ENCODE peak calls at places on chromosomes 4 and X, in four cellular contexts. D is astrocyte of the cerebellum, O is fibroblast of the aortic adventitia, S is ovary. Q is an unnamed sample.
A peak's percentile ranks its signal among the peaks of the same experiment; 100 is the strongest.

GRCh38 chr4:94244087-94244828 is 36.6 kb downstream of the SMARCAD1 start:
- DNase-seq in D (no peak), O (peak; percentile 17), S (no peak), Q (peak; percentile 11)

GRCh38 chrX:19852014-19853005 is 35.1 kb downstream of the SH3KBP1 start:
- DNase-seq in D (peak; percentile 49), O (peak; percentile 78), S (no peak), Q (peak; percentile 74)

GRCh38 chrX:115533485-115533884 is 27.5 kb upstream of the PLS3 start:
- DNase-seq in D (no peak), O (peak; percentile 75), S (no peak), Q (peak; percentile 74)

GRCh38 chr4:74364649-74365491 is at the start of gene EREG:
- DNase-seq in D (no peak), O (peak; percentile 49), S (no peak), Q (peak; percentile 75)

GRCh38 chrX:83934220-83934619 is 73.3 kb downstream of the CYLC1 start:
- DNase-seq in D (no peak), O (no peak), S (no peak), Q (no peak)

GRCh38 chrX:55056820-55057690 is 17.8 kb upstream of the PAGE2B start:
- DNase-seq in D (no peak), O (peak; percentile 56), S (no peak), Q (peak; percentile 75)

GRCh38 chr4:100849319-100849718 is 331.5 kb upstream of the EMCN start:
- DNase-seq in D (no peak), O (no peak), S (no peak), Q (no peak)

GRCh38 chrX:130560558-130560957 is 158.8 kb downstream of the RBMX2 start:
- DNase-seq in D (no peak), O (no peak), S (no peak), Q (no peak)

GRCh38 chr4:41887821-41888699 is 47.2 kb upstream of the TMEM33 start:
- DNase-seq in D (peak; percentile 37), O (peak; percentile 77), S (no peak), Q (peak; percentile 79)

GRCh38 chr4:73780243-73780642 is 39.9 kb downstream of the CXCL8 start:
- DNase-seq in D (no peak), O (no peak), S (no peak), Q (no peak)

GRCh38 chrX:24643116-24643515 is 4.0 kb downstream of the PCYT1B start:
- DNase-seq in D (no peak), O (no peak), S (no peak), Q (peak; percentile 2)

GRCh38 chr4:89251396-89251795 is 56.2 kb downstream of the GPRIN3 start:
- DNase-seq in D (no peak), O (no peak), S (no peak), Q (no peak)

GRCh38 chr4:25654971-25655963 is at the start of gene SLC34A2:
- DNase-seq in D (no peak), O (no peak), S (no peak), Q (no peak)
- TF ChIP-seq CTCF in D (no peak), O (no peak), S (no peak), Q (no peak)

DNA sequence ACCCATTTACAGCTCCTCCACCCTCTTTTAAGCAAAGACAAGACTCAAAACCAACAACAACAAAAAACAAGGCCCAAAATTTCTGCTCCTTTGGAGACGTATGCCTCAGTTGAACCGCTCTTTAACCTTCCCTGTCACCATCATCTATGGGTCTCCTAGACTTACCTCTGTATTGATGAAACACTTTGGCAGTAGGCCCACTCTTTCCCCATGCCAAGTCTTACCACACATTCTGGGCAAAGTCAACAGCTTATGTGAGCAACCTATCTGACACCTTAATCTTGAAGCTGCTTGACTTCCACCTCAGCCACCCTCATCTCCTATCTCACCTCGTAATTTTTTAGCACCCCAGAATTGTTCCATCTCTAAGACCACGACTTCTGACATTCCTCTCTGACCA is 99.7 kb upstream of the CXorf66 start:
- DNase-seq in D (no peak), O (no peak), S (no peak), Q (no peak)
- H3K4me3 ChIP-seq in D (no peak overlapping the region), O (no peak overlapping the region), S (no peak overlapping the region), Q (no peak overlapping the region)

GRCh38 chrX:111447298-111447697 is 35.3 kb upstream of the DCX start:
- DNase-seq in D (no peak), O (no peak), S (no peak), Q (peak; percentile 6)
- TF ChIP-seq CTCF in D (peak; percentile 33), O (peak; percentile 12), S (no peak), Q (peak; percentile 36)

GRCh38 chr4:139017861-139018260 is 2.3 kb downstream of the NOCT start:
- DNase-seq in D (no peak), O (peak; percentile 44), S (no peak), Q (peak; percentile 36)

GRCh38 chr4:139015948-139016451 is 419 bp downstream of the NOCT start:
- DNase-seq in D (no peak), O (peak; percentile 40), S (peak; percentile 21), Q (peak; percentile 48)

GRCh38 chr4:139018501-139018900 is 2.9 kb downstream of the NOCT start:
- DNase-seq in D (no peak), O (no peak), S (no peak), Q (no peak)

GRCh38 chr4:139020384-139020783 is 4.8 kb downstream of the NOCT start:
- DNase-seq in D (no peak), O (no peak), S (no peak), Q (no peak)

DNA sequence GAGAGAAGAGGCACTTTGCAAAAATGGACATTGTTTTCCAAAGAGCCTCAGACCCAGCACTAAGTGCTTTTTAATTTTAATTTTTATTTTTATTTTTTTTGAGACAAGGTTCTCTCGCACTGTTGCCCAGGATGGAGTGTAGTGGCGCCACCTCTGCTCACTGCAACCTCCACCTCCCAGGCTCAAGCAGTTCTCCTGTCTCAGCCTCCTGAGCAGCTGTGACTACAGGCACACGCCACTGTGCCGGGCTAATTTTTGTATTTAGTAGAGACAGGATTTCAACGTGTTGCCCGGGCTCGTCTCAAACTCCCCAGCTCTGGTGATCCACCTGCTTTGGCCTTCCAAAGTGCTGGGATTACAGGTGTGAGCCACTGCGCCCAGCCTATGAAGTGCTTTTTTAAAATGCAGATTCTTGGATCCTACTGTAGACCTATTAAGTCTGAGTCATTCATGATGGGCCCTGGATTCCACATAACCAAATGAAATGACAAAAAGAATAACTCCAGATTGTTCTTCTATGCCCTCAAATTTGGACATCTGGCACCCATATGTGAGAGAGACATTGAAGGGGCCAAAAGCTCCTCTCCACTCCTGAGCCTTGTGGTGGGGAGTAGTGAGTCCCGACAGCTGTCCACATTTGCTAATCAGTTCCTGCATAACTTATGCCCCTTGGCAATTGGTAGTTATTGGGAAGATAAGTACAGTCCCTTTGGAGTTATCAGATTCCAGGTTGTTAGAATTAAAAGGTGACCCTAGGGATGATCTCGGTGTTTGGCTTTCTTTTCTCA is 3.6 kb downstream of the NOCT start:
- DNase-seq in D (no peak), O (peak; percentile 42), S (no peak), Q (peak; percentile 41)
- H3K4me3 ChIP-seq in D (peak overlapping the region; percentile 6), O (peak overlapping the region; percentile 47), S (no peak overlapping the region), Q (no peak overlapping the region)

DNA sequence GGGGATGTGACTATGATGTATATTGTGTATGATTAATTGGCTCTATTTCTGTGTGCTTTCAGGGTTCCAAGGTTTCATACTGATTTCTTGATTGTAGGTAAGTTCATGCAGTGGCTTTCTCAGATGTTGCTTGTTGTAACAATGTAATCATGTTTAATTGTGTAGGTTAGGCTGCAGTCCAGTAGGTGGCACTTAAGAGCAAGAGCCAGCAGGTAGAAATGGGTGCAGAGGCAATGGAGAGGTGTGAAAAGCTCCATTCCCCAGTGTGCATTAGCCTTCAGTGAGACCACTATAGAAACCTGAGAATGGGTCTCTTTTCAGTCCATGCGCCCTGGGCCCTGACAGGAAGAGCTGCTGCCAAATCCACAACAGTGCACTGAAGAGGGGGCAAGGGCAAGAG is 28.2 kb downstream of the DCAF12L2 start:
- DNase-seq in D (no peak), O (no peak), S (no peak), Q (no peak)
- TF ChIP-seq CTCF in D (no peak), O (no peak), S (no peak), Q (no peak)

GRCh38 chr4:190018201-190018920 is 8.7 kb downstream of the FRG2 start:
- DNase-seq in D (no peak), O (no peak), S (no peak), Q (no peak)

GRCh38 chr4:190015538-190016368 is 11.3 kb downstream of the FRG2 start:
- DNase-seq in D (no peak), O (no peak), S (no peak), Q (no peak)

GRCh38 chr4:190019023-190019858 is 7.8 kb downstream of the FRG2 start:
- DNase-seq in D (no peak), O (no peak), S (no peak), Q (no peak)

GRCh38 chr4:190016369-190017289 is 10.4 kb downstream of the FRG2 start:
- DNase-seq in D (no peak), O (no peak), S (no peak), Q (no peak)

DNA sequence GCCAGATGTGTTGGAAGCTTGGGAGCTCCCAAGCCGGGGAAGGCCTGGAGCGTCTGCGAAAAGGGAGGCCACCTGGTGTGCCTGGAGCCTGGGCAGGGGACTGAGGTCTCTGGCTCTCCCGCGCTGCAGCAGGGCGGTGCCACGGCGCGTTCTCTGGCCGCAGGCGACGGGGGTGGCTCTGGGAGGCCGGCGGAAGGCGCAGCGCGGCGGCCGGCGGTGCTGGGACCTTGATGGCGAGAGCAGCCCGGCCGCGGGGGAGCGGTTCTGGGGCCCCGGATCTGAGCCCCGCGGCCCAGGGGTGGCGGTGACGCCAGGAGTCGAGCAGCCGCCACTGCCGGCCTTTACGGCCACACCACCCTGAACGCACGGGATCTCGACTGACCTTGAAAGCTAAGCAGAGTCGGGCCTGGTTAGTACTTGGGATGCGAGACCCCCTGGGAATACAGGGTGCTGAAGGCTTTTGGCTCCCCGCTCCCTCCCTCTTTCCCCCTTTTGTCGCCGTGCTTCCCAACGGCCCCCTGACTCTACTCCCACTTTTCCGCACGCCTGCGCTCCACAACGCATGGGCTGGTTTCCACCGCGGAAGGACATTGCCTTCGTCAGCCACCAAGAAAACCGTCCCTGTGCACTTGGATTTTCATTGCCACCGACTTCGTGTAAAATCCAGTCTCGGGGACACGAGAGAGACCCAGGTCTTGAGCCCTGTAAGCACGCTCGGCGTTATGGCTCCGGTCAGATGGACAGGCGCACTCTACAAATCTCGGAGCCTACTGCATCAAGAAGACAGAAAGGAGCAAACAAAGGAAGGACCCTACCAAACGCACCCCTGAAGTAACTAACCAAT is 9.5 kb downstream of the FRG2 start:
- DNase-seq in D (no peak), O (no peak), S (no peak), Q (no peak)
- H3K4me3 ChIP-seq in D (no peak overlapping the region), O (no peak overlapping the region), S (no peak overlapping the region), Q (no peak overlapping the region)

GRCh38 chr4:173571620-173572019 is 41.6 kb upstream of the HAND2 start:
- DNase-seq in D (no peak), O (no peak), S (no peak), Q (no peak)
- TF ChIP-seq CTCF in D (no peak), O (no peak), S (no peak), Q (no peak)

Q was measured in choroid plexus epithelial cell.